ENCODE peak calls at places on chromosome 20, in ten cellular contexts. One of them, this sample, is unnamed.

GRCh38 chr20:7025635-7026034 is 258.1 kb downstream of the BMP2 start:
- DNase-seq in neural crest cell: no peak
- DNase-seq in hepatocyte: no peak
- DNase-seq in AG04450: no peak
- DNase-seq in cardiac fibroblast: no peak
- DNase-seq in GM20000: no peak
- DNase-seq in endodermal cell: no peak
- DNase-seq in lower leg skin: no peak
- DNase-seq in colonic mucosa: no peak
- DNase-seq in kidney: no peak
- DNase-seq in this sample: no peak

GRCh38 chr20:9409981-9410380 is 104.4 kb upstream of the LAMP5 start:
- DNase-seq in endodermal cell: no peak
- DNase-seq in GM20000: no peak
- DNase-seq in lower leg skin: no peak
- DNase-seq in hepatocyte: no peak
- DNase-seq in AG04450: peak; percentile 21
- DNase-seq in cardiac fibroblast: peak; percentile 28
- DNase-seq in kidney: no peak
- DNase-seq in colonic mucosa: no peak
- DNase-seq in neural crest cell: no peak
- DNase-seq in this sample: no peak

GRCh38 chr20:41499961-41500725 is 118.0 kb downstream of the CHD6 start:
- DNase-seq in neural crest cell: no peak
- DNase-seq in colonic mucosa: no peak
- DNase-seq in kidney: no peak
- DNase-seq in endodermal cell: no peak
- DNase-seq in GM20000: no peak
- DNase-seq in hepatocyte: no peak
- DNase-seq in cardiac fibroblast: no peak
- DNase-seq in AG04450: no peak
- DNase-seq in lower leg skin: no peak
- DNase-seq in this sample: no peak

GRCh38 chr20:32528291-32528891 is 56.7 kb downstream of the NOL4L start:
- DNase-seq in kidney: peak; percentile 72
- DNase-seq in endodermal cell: peak; percentile 67
- DNase-seq in colonic mucosa: no peak
- DNase-seq in neural crest cell: no peak
- DNase-seq in hepatocyte: no peak
- DNase-seq in lower leg skin: no peak
- DNase-seq in GM20000: no peak
- DNase-seq in cardiac fibroblast: no peak
- DNase-seq in AG04450: no peak
- DNase-seq in this sample: no peak

GRCh38 chr20:48822879-48823385 is 4.9 kb downstream of the PREX1 start:
- DNase-seq in lower leg skin: no peak
- DNase-seq in cardiac fibroblast: no peak
- DNase-seq in hepatocyte: no peak
- DNase-seq in AG04450: no peak
- DNase-seq in kidney: no peak
- DNase-seq in GM20000: no peak
- DNase-seq in endodermal cell: no peak
- DNase-seq in colonic mucosa: no peak
- DNase-seq in neural crest cell: no peak
- DNase-seq in this sample: no peak

GRCh38 chr20:33791959-33792597 is 19.1 kb upstream of the CHMP4B start:
- DNase-seq in cardiac fibroblast: peak; percentile 57
- DNase-seq in neural crest cell: peak; percentile 84
- DNase-seq in lower leg skin: no peak
- DNase-seq in colonic mucosa: peak; percentile 69
- DNase-seq in AG04450: no peak
- DNase-seq in kidney: peak; percentile 78
- DNase-seq in GM20000: peak; percentile 73
- DNase-seq in hepatocyte: peak; percentile 59
- DNase-seq in endodermal cell: peak; percentile 89
- DNase-seq in this sample: peak; percentile 31

GRCh38 chr20:59845472-59845871 is 88.0 kb downstream of the SYCP2 start:
- DNase-seq in neural crest cell: no peak
- DNase-seq in lower leg skin: no peak
- DNase-seq in AG04450: no peak
- DNase-seq in cardiac fibroblast: no peak
- DNase-seq in hepatocyte: no peak
- DNase-seq in GM20000: no peak
- DNase-seq in kidney: no peak
- DNase-seq in colonic mucosa: no peak
- DNase-seq in endodermal cell: no peak
- DNase-seq in this sample: no peak

GRCh38 chr20:60262967-60263603 is 304.9 kb downstream of the CDH26 start:
- DNase-seq in lower leg skin: no peak
- DNase-seq in neural crest cell: peak; percentile 20
- DNase-seq in endodermal cell: peak; percentile 90
- DNase-seq in colonic mucosa: peak; percentile 27
- DNase-seq in hepatocyte: no peak
- DNase-seq in GM20000: peak; percentile 54
- DNase-seq in cardiac fibroblast: no peak
- DNase-seq in AG04450: no peak
- DNase-seq in kidney: no peak
- DNase-seq in this sample: no peak

GRCh38 chr20:31700747-31701146 is 21.9 kb downstream of the BCL2L1 start:
- DNase-seq in hepatocyte: no peak
- DNase-seq in kidney: no peak
- DNase-seq in colonic mucosa: no peak
- DNase-seq in lower leg skin: no peak
- DNase-seq in AG04450: no peak
- DNase-seq in endodermal cell: no peak
- DNase-seq in GM20000: no peak
- DNase-seq in neural crest cell: no peak
- DNase-seq in cardiac fibroblast: no peak
- DNase-seq in this sample: no peak

GRCh38 chr20:37451616-37452015 is 69.4 kb upstream of the NNAT start:
- DNase-seq in lower leg skin: no peak
- DNase-seq in cardiac fibroblast: no peak
- DNase-seq in colonic mucosa: no peak
- DNase-seq in kidney: no peak
- DNase-seq in hepatocyte: no peak
- DNase-seq in AG04450: no peak
- DNase-seq in endodermal cell: no peak
- DNase-seq in neural crest cell: no peak
- DNase-seq in GM20000: no peak
- DNase-seq in this sample: no peak

GRCh38 chr20:37303637-37304036 is 14.2 kb downstream of the MANBAL start:
- DNase-seq in AG04450: no peak
- DNase-seq in neural crest cell: no peak
- DNase-seq in hepatocyte: no peak
- DNase-seq in endodermal cell: no peak
- DNase-seq in GM20000: no peak
- DNase-seq in lower leg skin: no peak
- DNase-seq in kidney: no peak
- DNase-seq in colonic mucosa: peak; percentile 71
- DNase-seq in cardiac fibroblast: no peak
- DNase-seq in this sample: no peak

GRCh38 chr20:1184638-1185315 is at the start of gene TMEM74B:
- DNase-seq in lower leg skin: no peak
- DNase-seq in kidney: no peak
- DNase-seq in cardiac fibroblast: no peak
- DNase-seq in colonic mucosa: no peak
- DNase-seq in hepatocyte: peak; percentile 34
- DNase-seq in endodermal cell: peak; percentile 74
- DNase-seq in GM20000: no peak
- DNase-seq in AG04450: no peak
- DNase-seq in neural crest cell: no peak
- DNase-seq in this sample: no peak

GRCh38 chr20:59802471-59803221 is 130.8 kb downstream of the SYCP2 start:
- DNase-seq in cardiac fibroblast: no peak
- DNase-seq in hepatocyte: no peak
- DNase-seq in kidney: no peak
- DNase-seq in neural crest cell: no peak
- DNase-seq in AG04450: no peak
- DNase-seq in colonic mucosa: peak; percentile 9
- DNase-seq in lower leg skin: peak; percentile 7
- DNase-seq in endodermal cell: no peak
- DNase-seq in GM20000: no peak
- DNase-seq in this sample: no peak

GRCh38 chr20:45288376-45288775 is 18.3 kb upstream of the RBPJL start:
- DNase-seq in neural crest cell: no peak
- DNase-seq in endodermal cell: no peak
- DNase-seq in AG04450: no peak
- DNase-seq in kidney: no peak
- DNase-seq in colonic mucosa: no peak
- DNase-seq in GM20000: no peak
- DNase-seq in lower leg skin: no peak
- DNase-seq in cardiac fibroblast: no peak
- DNase-seq in hepatocyte: no peak
- DNase-seq in this sample: no peak

GRCh38 chr20:1423625-1424106 is 30.8 kb upstream of the FKBP1A start:
- DNase-seq in neural crest cell: peak; percentile 52
- DNase-seq in GM20000: no peak
- DNase-seq in lower leg skin: peak; percentile 34
- DNase-seq in hepatocyte: peak; percentile 84
- DNase-seq in AG04450: no peak
- DNase-seq in colonic mucosa: peak; percentile 63
- DNase-seq in endodermal cell: peak; percentile 92
- DNase-seq in cardiac fibroblast: peak; percentile 85
- DNase-seq in kidney: no peak
- DNase-seq in this sample: no peak

DNA sequence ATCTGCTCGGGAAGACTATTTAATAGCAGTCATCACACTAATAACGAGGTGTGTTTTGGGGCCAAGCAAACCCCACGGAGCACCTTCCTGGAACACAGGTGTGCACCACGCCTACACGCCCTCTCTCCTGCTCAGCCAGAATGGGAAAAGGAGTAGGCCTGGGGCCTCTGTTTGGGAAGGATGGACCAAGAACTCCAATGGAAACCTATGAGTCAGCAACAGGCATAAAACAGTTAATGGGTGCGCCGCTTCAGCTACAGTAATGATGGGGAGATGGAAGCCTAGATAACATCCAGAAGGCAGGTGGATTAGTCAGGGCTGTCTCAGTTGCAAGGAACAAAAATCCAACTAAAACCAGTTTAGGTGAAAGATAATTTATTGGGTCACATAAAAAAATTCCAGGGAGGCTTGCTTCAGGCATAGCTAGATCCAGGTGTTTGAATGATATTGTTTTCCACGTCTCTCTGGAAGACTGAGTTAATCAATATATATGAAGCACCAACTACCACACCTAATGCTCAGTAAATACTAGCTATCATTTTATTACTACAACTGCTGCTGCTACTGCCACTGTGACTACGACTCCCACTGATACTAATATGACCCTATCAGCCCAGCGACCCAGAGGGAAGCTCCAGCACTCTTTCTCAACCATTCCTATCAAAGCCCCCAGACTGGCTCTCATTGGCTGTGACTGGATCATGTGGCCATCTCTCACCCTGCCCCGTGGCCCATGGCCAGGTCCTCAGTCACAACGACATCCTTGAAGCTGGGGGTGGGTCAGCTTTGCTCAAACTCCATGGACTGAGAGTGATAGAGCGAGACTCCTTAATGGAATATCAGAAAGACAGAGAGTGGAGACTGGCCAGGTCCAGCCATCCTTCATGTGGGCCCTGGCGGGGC is 155.2 kb upstream of the PTPN1 start:
- DNase-seq in hepatocyte: peak; percentile 38
- DNase-seq in GM20000: no peak
- DNase-seq in colonic mucosa: no peak
- DNase-seq in AG04450: no peak
- DNase-seq in lower leg skin: no peak
- DNase-seq in kidney: peak; percentile 83
- DNase-seq in cardiac fibroblast: no peak
- DNase-seq in neural crest cell: no peak
- DNase-seq in endodermal cell: no peak
- DNase-seq in this sample: no peak
- TF ChIP-seq CTCF in hepatocyte: no peak
- TF ChIP-seq CTCF in GM20000: no peak
- TF ChIP-seq CTCF in colonic mucosa: no peak
- TF ChIP-seq CTCF in AG04450: no peak
- TF ChIP-seq CTCF in lower leg skin: no peak
- TF ChIP-seq CTCF in kidney: no peak
- TF ChIP-seq CTCF in cardiac fibroblast: no peak
- TF ChIP-seq CTCF in neural crest cell: no peak
- TF ChIP-seq CTCF in endodermal cell: no peak
- TF ChIP-seq CTCF in this sample: no peak

GRCh38 chr20:15867899-15868298 is 705.3 kb downstream of the KIF16B start:
- DNase-seq in neural crest cell: no peak
- DNase-seq in AG04450: no peak
- DNase-seq in lower leg skin: no peak
- DNase-seq in colonic mucosa: no peak
- DNase-seq in kidney: no peak
- DNase-seq in endodermal cell: peak; percentile 51
- DNase-seq in cardiac fibroblast: no peak
- DNase-seq in GM20000: no peak
- DNase-seq in hepatocyte: no peak
- DNase-seq in this sample: no peak
- TF ChIP-seq CTCF in neural crest cell: peak; percentile 13
- TF ChIP-seq CTCF in AG04450: no peak
- TF ChIP-seq CTCF in lower leg skin: no peak
- TF ChIP-seq CTCF in colonic mucosa: no peak
- TF ChIP-seq CTCF in kidney: no peak
- TF ChIP-seq CTCF in endodermal cell: peak; percentile 68
- TF ChIP-seq CTCF in cardiac fibroblast: no peak
- TF ChIP-seq CTCF in GM20000: no peak
- TF ChIP-seq CTCF in hepatocyte: no peak
- TF ChIP-seq CTCF in this sample: no peak

DNA sequence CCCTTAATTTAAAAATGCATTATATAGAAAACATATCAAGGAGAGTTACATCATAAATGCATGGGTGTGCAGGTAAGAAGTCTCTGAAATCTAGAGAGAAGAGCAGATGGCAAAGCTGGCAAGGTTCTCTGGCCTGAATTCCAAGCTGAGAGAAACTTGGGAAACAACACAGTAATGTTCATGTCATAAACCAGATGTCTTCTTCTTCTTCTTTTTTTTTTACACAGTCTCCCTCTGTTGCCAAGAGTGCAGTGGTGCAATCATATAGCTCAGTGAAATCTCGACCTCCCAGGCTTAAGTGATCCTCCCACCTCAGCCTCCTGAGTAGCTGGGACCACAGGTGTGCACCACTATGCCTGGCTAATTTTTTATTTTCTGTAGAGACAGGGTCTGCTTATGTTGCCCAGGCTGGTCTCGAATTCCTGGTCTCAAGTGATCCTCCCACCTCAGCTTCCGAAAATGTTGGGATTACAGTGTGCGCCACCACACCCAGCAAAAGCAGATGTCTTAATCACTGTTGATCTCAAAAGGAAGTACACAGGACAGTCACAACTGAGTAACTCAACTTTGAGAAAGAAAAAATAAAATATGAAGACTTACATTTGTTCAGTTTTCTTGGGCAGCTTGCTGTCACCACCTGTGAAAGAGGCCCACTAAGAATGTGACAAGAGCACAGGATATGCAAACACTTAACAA is 77.3 kb downstream of the DNAAF9 start:
- DNase-seq in AG04450: no peak
- DNase-seq in colonic mucosa: no peak
- DNase-seq in hepatocyte: no peak
- DNase-seq in neural crest cell: no peak
- DNase-seq in endodermal cell: no peak
- DNase-seq in GM20000: no peak
- DNase-seq in lower leg skin: no peak
- DNase-seq in kidney: no peak
- DNase-seq in cardiac fibroblast: peak; percentile 71
- DNase-seq in this sample: no peak
- TF ChIP-seq CTCF in AG04450: peak; percentile 32
- TF ChIP-seq CTCF in colonic mucosa: no peak
- TF ChIP-seq CTCF in hepatocyte: no peak
- TF ChIP-seq CTCF in neural crest cell: peak; percentile 22
- TF ChIP-seq CTCF in endodermal cell: peak; percentile 19
- TF ChIP-seq CTCF in GM20000: no peak
- TF ChIP-seq CTCF in lower leg skin: no peak
- TF ChIP-seq CTCF in kidney: no peak
- TF ChIP-seq CTCF in cardiac fibroblast: no peak
- TF ChIP-seq CTCF in this sample: no peak

GRCh38 chr20:63808964-63809674 is 21.9 kb downstream of the ZBTB46 start:
- DNase-seq in colonic mucosa: no peak
- DNase-seq in AG04450: no peak
- DNase-seq in kidney: peak; percentile 77
- DNase-seq in GM20000: no peak
- DNase-seq in neural crest cell: no peak
- DNase-seq in hepatocyte: no peak
- DNase-seq in endodermal cell: no peak
- DNase-seq in lower leg skin: no peak
- DNase-seq in cardiac fibroblast: no peak
- DNase-seq in this sample: no peak
- TF ChIP-seq CTCF in colonic mucosa: no peak
- TF ChIP-seq CTCF in AG04450: no peak
- TF ChIP-seq CTCF in kidney: no peak
- TF ChIP-seq CTCF in GM20000: no peak
- TF ChIP-seq CTCF in neural crest cell: no peak
- TF ChIP-seq CTCF in hepatocyte: no peak
- TF ChIP-seq CTCF in endodermal cell: peak; percentile 36
- TF ChIP-seq CTCF in lower leg skin: no peak
- TF ChIP-seq CTCF in cardiac fibroblast: no peak
- TF ChIP-seq CTCF in this sample: no peak

This sample was measured in omental fat pad.